ENCODE peak calls at places on chromosome 15, in ten cellular contexts. G is ovary, P is A549, O is HCT116, W is sigmoid colon, M is HepG2, K is transverse colon, L is endothelial cell of umbilical vein, Z is esophagus squamous epithelium, E is Peyer's patch. F is an unnamed sample.

GRCh38 chr15:40306908-40307307 is 827 bp downstream of the PLCB2 start:
- DNase-seq in G (no peak), P (no peak), O (no peak), W (no peak), M (no peak), K (no peak), L (no peak), Z (no peak), E (peak), F (no peak)

GRCh38 chr15:73859236-73859635 is 14.1 kb upstream of the TBC1D21 start:
- DNase-seq in G (no peak), P (no peak), O (no peak), W (no peak), M (no peak), K (no peak), L (no peak), Z (no peak), E (no peak), F (no peak)

GRCh38 chr15:73800662-73801345 is 47.7 kb upstream of the INSYN1 start:
- DNase-seq in G (peak), P (peak), O (no peak), W (peak), M (no peak), K (no peak), L (peak), Z (no peak), E (no peak), F (no peak)

GRCh38 chr15:89197503-89197971 is 23.8 kb downstream of the RLBP1 start:
- DNase-seq in G (no peak), P (no peak), O (peak), W (peak), M (peak), K (peak), L (no peak), Z (no peak), E (no peak), F (no peak)

GRCh38 chr15:70248116-70249025 is 150.7 kb upstream of the TLE3 start:
- DNase-seq in G (peak), P (no peak), O (no peak), W (peak), M (no peak), K (no peak), L (no peak), Z (no peak), E (no peak), F (no peak)

GRCh38 chr15:42921049-42921731 is 612 bp upstream of the TTBK2 start:
- DNase-seq in G (peak), P (no peak), O (no peak), W (peak), M (no peak), K (peak), L (peak), Z (no peak), E (peak), F (no peak)

GRCh38 chr15:56244237-56244810 is 645 bp upstream of the RFX7 start:
- DNase-seq in G (peak), P (peak), O (no peak), W (peak), M (peak), K (peak), L (peak), Z (no peak), E (peak), F (peak)

GRCh38 chr15:48647963-48648362 is 2.5 kb upstream of the FBN1 start:
- DNase-seq in G (peak), P (peak), O (no peak), W (no peak), M (no peak), K (no peak), L (no peak), Z (no peak), E (no peak), F (peak)

GRCh38 chr15:101394654-101395053 is 94.9 kb downstream of the PCSK6 start:
- DNase-seq in G (no peak), P (no peak), O (no peak), W (no peak), M (no peak), K (no peak), L (no peak), Z (no peak), E (no peak), F (no peak)

GRCh38 chr15:38941399-38941953 is 376.9 kb upstream of the RASGRP1 start:
- DNase-seq in G (no peak), P (no peak), O (no peak), W (no peak), M (no peak), K (no peak), L (peak), Z (no peak), E (no peak), F (no peak)

GRCh38 chr15:74725241-74725774 is at the start of gene CYP1A1:
- DNase-seq in G (no peak), P (no peak), O (no peak), W (no peak), M (no peak), K (peak), L (no peak), Z (no peak), E (no peak), F (no peak)

GRCh38 chr15:92087211-92087610 is 233.7 kb downstream of the SLCO3A1 start:
- DNase-seq in G (no peak), P (no peak), O (no peak), W (no peak), M (no peak), K (no peak), L (no peak), Z (no peak), E (no peak), F (no peak)

GRCh38 chr15:87672309-87672897 is 584.1 kb downstream of the NTRK3 start:
- DNase-seq in G (no peak), P (peak), O (no peak), W (no peak), M (no peak), K (no peak), L (peak), Z (no peak), E (no peak), F (no peak)

GRCh38 chr15:100140527-100141303 is 201.1 kb downstream of the ADAMTS17 start:
- DNase-seq in G (no peak), P (no peak), O (no peak), W (no peak), M (no peak), K (no peak), L (no peak), Z (no peak), E (no peak), F (no peak)

GRCh38 chr15:49875392-49875791 is 243.6 kb downstream of the ATP8B4 start:
- DNase-seq in G (no peak), P (peak), O (no peak), W (no peak), M (no peak), K (no peak), L (no peak), Z (no peak), E (no peak), F (no peak)

GRCh38 chr15:68471552-68471951 is 39.6 kb upstream of the ITGA11 start:
- DNase-seq in G (no peak), P (no peak), O (no peak), W (no peak), M (no peak), K (no peak), L (no peak), Z (no peak), E (no peak), F (no peak)

GRCh38 chr15:65646486-65646885 is 24.7 kb downstream of the SLC24A1 start:
- DNase-seq in G (no peak), P (no peak), O (no peak), W (no peak), M (no peak), K (no peak), L (no peak), Z (no peak), E (no peak), F (no peak)

GRCh38 chr15:24954783-24955548 is at the start of the genes SNRPN and SNURF:
- DNase-seq in G (peak), P (peak), O (no peak), W (peak), M (peak), K (peak), L (peak), Z (peak), E (peak), F (peak)

GRCh38 chr15:28107111-28107893 is 8.2 kb upstream of the OCA2 start:
- DNase-seq in G (peak), P (no peak), O (no peak), W (peak), M (no peak), K (no peak), L (peak), Z (no peak), E (peak), F (no peak)

GRCh38 chr15:101242160-101242998 is 9.5 kb downstream of the CHSY1 start:
- DNase-seq in G (no peak), P (no peak), O (no peak), W (no peak), M (no peak), K (peak), L (no peak), Z (no peak), E (peak), F (no peak)

GRCh38 chr15:49320337-49320736 is 102.7 kb upstream of the FGF7 start:
- DNase-seq in G (no peak), P (no peak), O (no peak), W (no peak), M (no peak), K (no peak), L (no peak), Z (no peak), E (no peak), F (no peak)

GRCh38 chr15:101620645-101621044 is 31.5 kb downstream of the TM2D3 start:
- DNase-seq in G (no peak), P (no peak), O (no peak), W (no peak), M (no peak), K (no peak), L (no peak), Z (no peak), E (no peak), F (no peak)

GRCh38 chr15:77507911-77508310 is 87.2 kb downstream of the HMG20A start:
- DNase-seq in G (peak), P (no peak), O (peak), W (peak), M (peak), K (no peak), L (peak), Z (no peak), E (no peak), F (no peak)

GRCh38 chr15:28885289-28885629 is 515 bp upstream of the APBA2 start:
- DNase-seq in G (no peak), P (no peak), O (no peak), W (no peak), M (no peak), K (no peak), L (no peak), Z (no peak), E (no peak), F (no peak)

GRCh38 chr15:47675735-47676134 is 41.6 kb upstream of the SEMA6D start:
- DNase-seq in G (no peak), P (no peak), O (no peak), W (no peak), M (no peak), K (no peak), L (no peak), Z (no peak), E (no peak), F (no peak)

GRCh38 chr15:47754312-47754711 is 37.0 kb downstream of the SEMA6D start:
- DNase-seq in G (no peak), P (no peak), O (no peak), W (no peak), M (no peak), K (no peak), L (no peak), Z (no peak), E (no peak), F (no peak)

GRCh38 chr15:63219196-63219719 is 29.9 kb downstream of the RAB8B start:
- DNase-seq in G (no peak), P (no peak), O (no peak), W (no peak), M (no peak), K (no peak), L (no peak), Z (no peak), E (no peak), F (no peak)

GRCh38 chr15:25846377-25846776 is 16.8 kb downstream of the ATP10A start:
- DNase-seq in G (no peak), P (no peak), O (no peak), W (no peak), M (no peak), K (no peak), L (no peak), Z (no peak), E (peak), F (no peak)

GRCh38 chr15:62253294-62253693 is 88.2 kb upstream of the C2CD4B start:
- DNase-seq in G (no peak), P (peak), O (no peak), W (no peak), M (no peak), K (no peak), L (peak), Z (no peak), E (no peak), F (no peak)

GRCh38 chr15:63018639-63019038 is 23.9 kb upstream of the TPM1 start:
- DNase-seq in G (no peak), P (no peak), O (no peak), W (no peak), M (no peak), K (no peak), L (no peak), Z (no peak), E (no peak), F (no peak)

GRCh38 chr15:40878785-40879184 is 4.8 kb upstream of the RHOV start:
- DNase-seq in G (no peak), P (no peak), O (no peak), W (no peak), M (no peak), K (no peak), L (no peak), Z (no peak), E (no peak), F (no peak)

GRCh38 chr15:73284073-73284472 is 84.7 kb downstream of the HCN4 start:
- DNase-seq in G (no peak), P (peak), O (no peak), W (no peak), M (no peak), K (no peak), L (peak), Z (no peak), E (no peak), F (peak)

GRCh38 chr15:80660114-80660513 is 35.0 kb upstream of the ABHD17C start:
- DNase-seq in G (no peak), P (peak), O (no peak), W (no peak), M (peak), K (peak), L (peak), Z (no peak), E (no peak), F (no peak)

GRCh38 chr15:90782450-90782849 is 65.3 kb downstream of the BLM start:
- DNase-seq in G (no peak), P (no peak), O (no peak), W (no peak), M (no peak), K (no peak), L (no peak), Z (no peak), E (no peak), F (peak)

GRCh38 chr15:90774731-90775521 is 57.8 kb downstream of the BLM start:
- DNase-seq in G (no peak), P (peak), O (peak), W (no peak), M (no peak), K (no peak), L (peak), Z (no peak), E (no peak), F (no peak)

DNA sequence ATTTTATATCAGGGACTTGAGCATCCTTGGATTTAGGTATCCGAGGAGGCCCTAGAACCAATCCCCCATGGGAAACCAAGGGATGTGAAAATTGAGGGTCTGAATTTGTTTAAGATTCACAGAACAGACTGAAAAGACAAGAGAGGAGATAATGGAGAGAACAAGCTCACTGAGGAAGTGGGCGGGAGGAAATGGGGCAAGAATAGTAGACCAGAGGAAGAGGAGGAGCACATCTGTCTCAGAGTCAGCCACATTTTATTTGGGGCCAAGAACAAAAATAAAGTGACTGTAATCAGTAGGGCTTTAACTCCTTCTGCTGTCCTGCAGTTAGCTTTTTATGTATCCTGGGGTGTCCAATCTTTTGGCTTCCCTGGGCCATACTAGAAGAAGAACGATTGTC is 63.8 kb downstream of the BLM start:
- DNase-seq in G (no peak), P (no peak), O (no peak), W (no peak), M (no peak), K (no peak), L (no peak), Z (no peak), E (no peak), F (no peak)
- TF ChIP-seq POLR2A in G (no peak), P (no peak), O (no peak), W (no peak), M (no peak), K (no peak), L (no peak), Z (no peak), E (no peak), F (no peak)

DNA sequence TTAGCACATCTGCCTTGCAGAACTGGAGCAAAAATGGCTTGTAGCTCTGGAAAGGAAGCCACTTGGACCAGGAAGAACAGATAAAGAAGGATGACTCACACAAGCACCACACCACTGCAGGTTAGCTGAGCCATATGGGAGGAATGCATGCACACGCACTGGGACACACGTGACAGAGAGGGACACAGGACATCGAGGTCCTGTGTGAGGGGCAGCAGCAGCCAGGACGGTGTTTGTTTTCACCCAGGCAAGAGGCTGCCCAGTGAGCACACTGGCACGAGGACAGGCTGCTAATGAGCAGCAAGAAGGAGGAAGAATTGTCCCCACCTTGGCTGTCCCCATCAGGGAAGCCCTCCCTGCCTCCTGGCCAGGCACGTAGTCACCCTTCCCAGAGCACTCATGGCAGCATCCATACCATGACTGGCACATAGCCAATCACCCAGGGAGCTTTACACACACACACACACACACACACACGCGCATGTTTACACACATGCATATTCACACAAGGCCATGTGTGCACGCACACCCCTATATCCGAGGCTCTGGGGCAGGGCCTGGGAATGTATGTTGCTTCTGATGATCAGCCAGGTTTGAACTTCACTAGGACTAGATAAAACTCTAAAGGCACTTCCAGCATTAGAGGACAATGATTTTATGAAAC is 24.0 kb upstream of the SPTBN5 start:
- DNase-seq in G (no peak), P (peak), O (peak), W (no peak), M (no peak), K (no peak), L (peak), Z (no peak), E (no peak), F (peak)
- TF ChIP-seq POLR2A in G (no peak), P (no peak), O (no peak), W (no peak), M (no peak), K (no peak), L (no peak), Z (no peak), E (no peak), F (no peak)

GRCh38 chr15:67110400-67110799 is 45.0 kb downstream of the SMAD3 start:
- DNase-seq in G (no peak), P (peak), O (no peak), W (no peak), M (no peak), K (no peak), L (no peak), Z (no peak), E (peak), F (no peak)
- TF ChIP-seq POLR2A in G (no peak), P (no peak), O (no peak), W (no peak), M (no peak), K (no peak), L (no peak), Z (no peak), E (no peak), F (no peak)

DNA sequence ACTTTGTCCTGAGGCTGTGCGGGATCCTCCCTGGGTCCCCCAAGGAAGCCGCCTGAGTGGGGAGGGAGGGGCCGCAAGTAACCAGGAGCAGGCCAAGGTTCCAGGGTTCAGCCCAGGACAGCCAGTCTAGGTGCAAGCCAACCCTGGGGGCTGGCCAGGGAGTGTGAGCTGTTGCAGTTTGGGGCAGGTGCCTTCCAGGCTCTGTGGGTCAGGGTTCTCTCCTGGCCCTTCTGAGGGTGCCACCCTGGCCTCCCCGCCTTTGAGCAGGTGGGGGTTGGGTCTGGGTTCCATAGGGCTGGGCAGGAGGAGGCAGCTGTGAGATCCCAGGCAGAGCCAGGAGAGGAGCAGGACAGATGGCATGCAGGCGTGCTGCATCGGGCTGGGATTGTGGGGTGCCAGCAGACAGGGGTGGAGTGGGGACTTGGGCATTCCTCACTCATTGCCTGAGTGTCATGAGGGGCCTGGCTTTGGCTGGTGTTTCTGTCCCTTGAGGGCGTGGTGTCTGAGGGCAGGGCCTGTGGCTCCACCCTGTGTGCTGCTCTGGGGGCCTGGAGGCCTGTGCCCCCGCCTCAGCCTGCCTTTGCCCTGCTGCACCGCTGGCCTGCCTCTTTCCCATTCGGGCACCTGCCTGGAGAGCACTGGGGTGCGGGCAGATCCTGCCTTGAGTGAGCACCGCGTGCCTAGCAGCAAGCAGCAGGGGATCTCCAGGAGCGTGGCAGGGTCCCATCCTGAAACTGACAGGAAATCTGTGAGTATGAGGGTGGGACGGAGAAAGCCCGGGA is 18.4 kb downstream of the KLF13 start:
- DNase-seq in G (no peak), P (no peak), O (no peak), W (no peak), M (no peak), K (peak), L (no peak), Z (no peak), E (peak), F (peak)
- TF ChIP-seq POLR2A in G (no peak), P (no peak), O (no peak), W (no peak), M (no peak), K (peak), L (no peak), Z (no peak), E (peak), F (no peak)

GRCh38 chr15:71302861-71303410 is 187.7 kb downstream of the THSD4 start:
- DNase-seq in G (no peak), P (no peak), O (no peak), W (no peak), M (no peak), K (no peak), L (no peak), Z (no peak), E (no peak), F (no peak)
- TF ChIP-seq POLR2A in G (no peak), P (no peak), O (no peak), W (no peak), M (no peak), K (no peak), L (no peak), Z (no peak), E (no peak), F (no peak)

F was measured in erythroblast.